ENCODE peak calls at places on chromosomes 4 and X, in ten cellular contexts. V, P, X, M, Z, W, Y, I, T and Q are unnamed samples.

GRCh38 chr4:30537462-30537861 is 182.7 kb upstream of the PCDH7 start:
- DNase-seq in T (peak; percentile 59), P (no peak), I (no peak), Z (no peak), V (no peak), M (no peak), Y (no peak), X (no peak), W (peak; percentile 78), Q (no peak)

GRCh38 chrX:44344194-44344593 is 722 bp upstream of the EFHC2 start:
- DNase-seq in Y (no peak), T (no peak), Z (peak; percentile 40), X (peak; percentile 33), M (peak; percentile 43), W (no peak), V (peak; percentile 44), I (no peak), P (no peak), Q (peak; percentile 61)

GRCh38 chr4:27288496-27288895 is 427.9 kb downstream of the STIM2 start:
- DNase-seq in W (no peak), I (no peak), X (no peak), Y (no peak), T (no peak), Z (no peak), V (no peak), P (no peak), M (no peak), Q (no peak)

GRCh38 chr4:34181891-34182290 is 2062.4 kb downstream of the ARAP2 start:
- DNase-seq in T (no peak), Y (no peak), V (no peak), I (no peak), W (peak; percentile 68), M (no peak), P (no peak), Z (no peak), X (no peak), Q (no peak)

GRCh38 chr4:94452476-94453300 is 946 bp downstream of the PDLIM5 start:
- DNase-seq in Z (peak; percentile 93), W (peak; percentile 86), X (no peak), M (peak; percentile 2), V (no peak), T (peak; percentile 68), Y (peak; percentile 89), P (peak; percentile 63), I (peak; percentile 93), Q (peak; percentile 12)

GRCh38 chr4:120685756-120686278 is 236.7 kb downstream of the PRDM5 start:
- DNase-seq in X (no peak), T (no peak), M (no peak), Z (no peak), I (no peak), Y (no peak), P (no peak), W (no peak), V (no peak), Q (no peak)

GRCh38 chr4:26356067-26356466 is 35.3 kb downstream of the RBPJ start:
- DNase-seq in P (no peak), Z (no peak), Y (no peak), X (no peak), W (no peak), M (no peak), V (no peak), I (no peak), T (no peak), Q (no peak)

GRCh38 chrX:19879742-19880378 is 7.5 kb downstream of the SH3KBP1 start:
- DNase-seq in Y (no peak), X (no peak), Z (no peak), P (no peak), V (no peak), M (no peak), T (no peak), I (no peak), W (no peak), Q (no peak)

GRCh38 chr4:70838972-70839536 is 636 bp downstream of the GRSF1 start:
- DNase-seq in I (peak; percentile 35), Y (peak; percentile 79), Z (peak; percentile 70), X (peak; percentile 54), V (peak; percentile 43), T (peak; percentile 45), P (peak; percentile 24), W (peak; percentile 63), M (peak; percentile 47), Q (peak; percentile 36)